ENCODE peak calls at places on chromosomes 3 and 15, in ten cellular contexts. L is esophagus squamous epithelium, B is foreskin fibroblast, Y is sigmoid colon, E is GM10248, F is A549, Q is K562, P is stomach, R is lower lobe of right lung, X is ovary. Z is an unnamed sample.

GRCh38 chr15:22888120-22888859 is 49.8 kb downstream of the NIPA2 start:
- DNase-seq in R (no peak), P (no peak), E (no peak), B (peak), F (peak), L (no peak), Y (no peak), X (no peak), Q (no peak), Z (no peak)

GRCh38 chr3:149077638-149078037 is 8.7 kb downstream of the HLTF start:
- DNase-seq in X (no peak), L (no peak), P (no peak), Y (no peak), F (no peak), E (no peak), Q (no peak), B (peak), R (no peak), Z (no peak)

GRCh38 chr3:35487396-35487795 is 151.9 kb upstream of the ARPP21 start:
- DNase-seq in F (no peak), E (no peak), B (no peak), Q (no peak), L (no peak), R (no peak), Y (no peak), P (no peak), X (no peak), Z (no peak)

GRCh38 chr3:78969483-78969882 is 798.3 kb downstream of the ROBO1 start:
- DNase-seq in Q (no peak), Y (no peak), P (no peak), R (no peak), X (no peak), E (no peak), F (no peak), L (no peak), B (peak), Z (no peak)

GRCh38 chr15:65085990-65086679 is 9.6 kb downstream of the KBTBD13 start:
- DNase-seq in R (peak), X (no peak), P (peak), F (peak), Q (peak), E (peak), L (no peak), B (no peak), Y (peak), Z (peak)

GRCh38 chr3:169836058-169836941 is 23.6 kb upstream of the LRRC34 start:
- DNase-seq in F (no peak), L (no peak), Y (no peak), Q (no peak), B (peak), P (no peak), E (peak), R (no peak), X (no peak), Z (no peak)

GRCh38 chr15:46636220-46636619 is 1001.4 kb downstream of the SQOR start:
- DNase-seq in R (no peak), F (no peak), E (no peak), Y (no peak), B (no peak), P (no peak), L (no peak), X (no peak), Q (no peak), Z (no peak)

GRCh38 chr15:50234764-50235163 is 30.8 kb downstream of the HDC start:
- DNase-seq in R (no peak), F (no peak), X (no peak), Q (no peak), P (no peak), L (no peak), B (no peak), Y (no peak), E (no peak), Z (no peak)

GRCh38 chr3:148866261-148866660 is 1.2 kb downstream of the CPA3 start:
- DNase-seq in F (no peak), E (no peak), P (no peak), X (no peak), L (no peak), Q (no peak), R (no peak), Y (no peak), B (peak), Z (no peak)

GRCh38 chr3:158539414-158540014 is 31.5 kb upstream of the MLF1 start:
- DNase-seq in P (peak), L (no peak), R (no peak), F (peak), X (peak), E (no peak), B (peak), Q (peak), Y (no peak), Z (peak)

GRCh38 chr15:29089731-29090616 is 179.6 kb downstream of the NSMCE3 start:
- DNase-seq in L (no peak), R (no peak), E (no peak), P (no peak), B (peak), X (no peak), Y (peak), Q (no peak), F (no peak), Z (no peak)

GRCh38 chr15:72047020-72047419 is 70.9 kb downstream of the MYO9A start:
- DNase-seq in P (no peak), R (no peak), F (no peak), L (no peak), Q (no peak), E (no peak), X (no peak), Y (no peak), B (peak), Z (no peak)

GRCh38 chr3:94259291-94259690 is 196.4 kb downstream of the NSUN3 start:
- DNase-seq in Y (no peak), B (no peak), E (no peak), Q (no peak), F (no peak), L (no peak), X (no peak), R (no peak), P (no peak), Z (no peak)

GRCh38 chr3:70982700-70983140 is 600.8 kb downstream of the FOXP1 start:
- DNase-seq in E (no peak), Q (no peak), R (no peak), X (no peak), L (no peak), Y (peak), P (peak), F (peak), B (peak), Z (peak)

GRCh38 chr3:72265661-72266370 is 480.9 kb upstream of the PROK2 start:
- DNase-seq in R (no peak), P (no peak), B (no peak), X (no peak), E (no peak), L (no peak), Y (no peak), Q (no peak), F (no peak), Z (no peak)

GRCh38 chr3:10370429-10370828 is 49.5 kb upstream of the SEC13 start:
- DNase-seq in F (no peak), B (peak), X (no peak), Q (peak), R (no peak), P (no peak), E (no peak), L (no peak), Y (no peak), Z (no peak)

DNA sequence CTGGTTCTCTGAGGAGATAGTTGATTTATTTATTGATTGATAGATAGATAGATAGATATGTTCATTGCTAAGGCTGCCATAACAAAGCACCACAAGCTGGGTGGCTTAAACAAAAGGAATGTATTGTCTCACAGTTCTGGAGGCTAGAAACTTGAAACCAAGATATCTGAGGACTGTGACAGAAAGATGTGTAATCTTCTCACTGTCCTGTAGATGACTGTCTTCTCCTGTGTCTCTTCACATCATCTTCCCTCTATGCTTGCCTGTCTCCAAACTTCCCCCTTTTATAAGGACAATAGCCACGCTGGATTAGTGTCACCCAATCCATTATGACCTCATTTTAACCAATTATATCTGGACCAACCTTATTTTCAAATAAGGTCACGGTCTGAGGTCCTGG is 41.0 kb downstream of the GNB4 start:
- DNase-seq in P (no peak), R (no peak), L (no peak), X (no peak), F (no peak), Y (no peak), Q (no peak), B (peak), E (no peak), Z (no peak)
- TF ChIP-seq CTCF in P (no peak), R (no peak), L (no peak), X (no peak), F (no peak), Y (no peak), Q (peak), B (no peak), E (peak), Z (no peak)

DNA sequence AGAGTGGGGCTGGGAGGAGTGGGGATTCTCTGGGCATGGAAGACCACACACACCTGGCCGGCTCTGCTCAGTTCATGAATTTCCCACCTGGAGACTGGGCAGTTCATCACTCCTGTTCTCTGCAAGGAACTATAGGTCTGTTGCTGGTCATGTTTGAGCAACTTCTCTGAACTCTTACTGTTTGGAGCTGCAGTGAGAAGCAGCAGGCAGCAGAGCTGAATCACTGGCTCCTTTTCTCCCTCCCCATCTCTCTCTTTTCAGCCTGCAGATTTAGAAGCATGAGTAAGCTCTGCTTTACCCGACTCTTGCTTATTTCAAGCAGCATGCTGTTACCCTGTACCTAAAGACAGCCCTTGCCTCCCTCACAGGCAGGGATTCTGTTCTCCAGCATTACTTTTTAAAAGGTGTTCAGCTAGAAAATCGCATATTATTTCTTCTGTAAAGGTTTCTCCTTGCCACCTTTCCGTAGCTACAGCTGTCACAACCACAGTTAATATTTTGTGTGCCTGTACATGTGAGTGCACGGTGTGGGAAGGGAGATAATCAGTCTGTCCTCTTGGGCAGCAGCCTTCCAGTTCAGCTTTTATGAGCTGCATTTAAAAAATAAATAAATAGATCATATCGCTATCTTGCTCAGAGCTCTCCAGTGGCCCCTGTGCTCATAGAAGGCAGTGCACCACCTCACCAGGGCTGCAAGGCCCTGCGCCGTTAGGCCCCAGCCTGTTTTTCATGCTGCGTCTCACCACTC is 131.6 kb downstream of the CHCHD6 start:
- DNase-seq in Q (peak), Y (peak), F (no peak), P (no peak), L (no peak), E (no peak), R (no peak), X (no peak), B (peak), Z (no peak)
- TF ChIP-seq CTCF in Q (no peak), Y (no peak), F (no peak), P (no peak), L (no peak), E (no peak), R (no peak), X (no peak), B (peak), Z (no peak)

GRCh38 chr3:177053107-177053506 is 144.2 kb downstream of the TBL1XR1 start:
- DNase-seq in Q (no peak), L (no peak), Y (no peak), F (no peak), B (no peak), E (no peak), P (no peak), R (no peak), X (no peak), Z (no peak)

GRCh38 chr3:177051419-177051818 is 145.9 kb downstream of the TBL1XR1 start:
- DNase-seq in E (no peak), Q (no peak), F (no peak), P (no peak), B (no peak), Y (no peak), X (no peak), R (no peak), L (no peak), Z (no peak)

GRCh38 chr3:177055557-177056290 is 141.6 kb downstream of the TBL1XR1 start:
- DNase-seq in P (no peak), B (no peak), F (no peak), R (no peak), Q (no peak), Y (no peak), X (no peak), L (no peak), E (no peak), Z (no peak)

DNA sequence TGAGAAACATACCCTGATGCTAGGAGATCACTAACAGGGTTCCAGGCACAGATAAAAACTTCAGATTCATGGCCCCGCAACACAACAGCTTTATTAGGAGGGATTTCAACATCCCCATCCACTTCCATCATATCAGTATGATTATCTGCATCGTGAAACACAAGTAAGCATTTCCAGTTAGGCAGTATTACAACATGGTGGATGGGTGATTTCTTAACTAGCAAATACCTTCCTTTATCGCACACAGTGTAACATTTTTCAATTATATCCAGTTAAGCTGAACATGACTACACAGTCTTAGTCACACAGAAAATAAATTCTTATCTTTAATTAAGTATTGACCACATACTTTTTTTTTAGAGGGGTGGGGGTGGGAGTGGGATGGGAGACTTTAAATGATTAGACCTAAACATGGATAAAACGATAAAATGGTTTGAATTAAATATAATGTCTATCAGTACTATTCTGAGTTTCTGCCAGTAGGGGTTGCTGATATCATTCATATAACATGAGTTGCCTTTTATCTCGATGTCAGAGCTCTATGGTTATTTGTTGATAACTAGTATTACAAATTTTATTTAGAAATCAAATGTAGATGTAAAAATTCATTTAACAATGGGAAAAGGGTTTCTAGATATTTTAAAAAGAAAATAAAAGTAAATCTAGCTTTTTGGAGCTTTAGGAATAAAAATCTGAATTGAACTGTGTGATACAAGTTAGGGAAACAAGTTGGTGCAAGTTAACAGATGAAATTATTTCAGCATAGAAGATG is 146.6 kb downstream of the TBL1XR1 start:
- DNase-seq in R (no peak), X (no peak), B (peak), P (no peak), E (no peak), Y (no peak), Q (peak), L (no peak), F (peak), Z (no peak)
- TF ChIP-seq CTCF in R (peak), X (peak), B (peak), P (peak), E (peak), Y (peak), Q (no peak), L (peak), F (peak), Z (peak)

DNA sequence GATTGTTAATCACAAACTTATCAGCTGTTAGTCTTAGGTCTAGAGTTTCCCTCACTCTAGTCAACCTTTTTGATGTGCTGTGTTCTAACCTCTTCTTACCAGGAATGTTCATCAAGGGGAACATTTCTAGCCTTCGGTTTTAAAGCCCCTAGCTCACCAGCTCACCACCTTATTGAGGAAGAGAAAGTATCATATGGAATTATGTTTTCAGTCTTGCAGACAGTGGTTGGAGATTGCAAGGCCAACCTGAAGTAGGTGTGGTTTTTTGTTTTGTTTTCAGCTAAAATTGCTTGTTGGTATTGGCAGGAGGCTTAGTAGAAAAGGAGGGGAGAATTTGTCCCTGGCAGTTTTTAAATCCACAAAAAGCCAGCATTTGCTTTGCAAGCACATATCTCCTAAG is 48.4 kb upstream of the CCDC80 start:
- DNase-seq in X (no peak), R (no peak), E (no peak), L (no peak), Y (no peak), Q (no peak), P (no peak), F (no peak), B (no peak), Z (no peak)
- TF ChIP-seq CTCF in X (no peak), R (no peak), E (no peak), L (no peak), Y (no peak), Q (no peak), P (no peak), F (no peak), B (no peak), Z (no peak)

GRCh38 chr3:121595765-121596406 is 2.7 kb downstream of the FBXO40 start:
- DNase-seq in L (no peak), X (no peak), R (no peak), F (no peak), Q (no peak), E (no peak), Y (no peak), P (no peak), B (no peak), Z (no peak)

GRCh38 chr3:121594850-121595249 is 1.7 kb downstream of the FBXO40 start:
- DNase-seq in F (no peak), R (no peak), Q (no peak), Y (no peak), B (no peak), E (no peak), X (no peak), P (no peak), L (no peak), Z (no peak)

GRCh38 chr3:121598564-121598963 is 5.4 kb downstream of the FBXO40 start:
- DNase-seq in L (no peak), F (no peak), P (no peak), Q (no peak), Y (no peak), X (no peak), B (no peak), R (no peak), E (no peak), Z (no peak)

GRCh38 chr3:121592856-121593702 is at the start of gene FBXO40:
- DNase-seq in F (no peak), L (no peak), P (no peak), X (peak), R (no peak), Q (no peak), E (no peak), Y (no peak), B (no peak), Z (peak)
- TF ChIP-seq CTCF in F (no peak), L (no peak), P (no peak), X (no peak), R (no peak), Q (no peak), E (no peak), Y (no peak), B (no peak), Z (no peak)

DNA sequence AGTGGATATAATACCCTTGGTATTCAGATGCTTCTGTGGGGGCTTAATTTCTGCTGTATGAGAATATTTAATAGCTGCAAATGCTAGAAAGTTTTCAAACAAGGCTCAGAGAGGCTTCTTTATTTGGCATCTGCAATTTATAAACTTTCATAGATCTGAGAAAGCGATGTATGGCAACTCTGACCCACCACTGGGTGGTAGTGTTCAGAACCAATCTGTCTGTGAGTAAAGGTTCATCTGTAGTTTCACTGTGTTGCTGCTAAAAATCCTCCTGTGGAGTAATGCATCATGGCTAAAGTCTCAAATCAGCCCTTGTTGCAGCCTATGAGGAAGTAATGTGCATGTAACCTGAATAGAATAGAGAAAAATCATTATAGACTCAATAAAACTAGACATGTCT is 47.4 kb downstream of the CLSTN2 start:
- DNase-seq in B (no peak), P (no peak), F (no peak), Q (no peak), E (no peak), L (no peak), Y (no peak), X (no peak), R (no peak), Z (no peak)
- TF ChIP-seq CTCF in B (peak), P (no peak), F (no peak), Q (no peak), E (no peak), L (no peak), Y (peak), X (no peak), R (no peak), Z (no peak)

Z was measured in endothelial cell.